ENCODE peak calls at places on chromosome 18, in six cellular contexts. R, M, I, U, D and V are unnamed samples.

GRCh38 chr18:49690307-49690706 is 123.0 kb downstream of the ACAA2 start:
- DNase-seq in M (no peak), U (peak), R (no peak), D (no peak), I (no peak), V (no peak)

GRCh38 chr18:23903971-23904370 is 110.6 kb upstream of the TTC39C start:
- DNase-seq in R (no peak), D (no peak), U (no peak), I (no peak), M (no peak), V (no peak)

GRCh38 chr18:32026491-32027086 is 8.0 kb downstream of the RNF125 start:
- DNase-seq in I (no peak), D (no peak), M (no peak), U (no peak), R (no peak), V (no peak)

GRCh38 chr18:29874519-29875098 is 1167.9 kb downstream of the DSC3 start:
- DNase-seq in M (no peak), I (no peak), D (no peak), U (no peak), R (no peak), V (no peak)

GRCh38 chr18:57859314-57859713 is 56.2 kb upstream of the ATP8B1 start:
- DNase-seq in R (no peak), M (no peak), I (no peak), U (no peak), D (no peak), V (no peak)

GRCh38 chr18:49013961-49014604 is 63.3 kb upstream of the SMAD7 start:
- DNase-seq in U (no peak), M (no peak), I (no peak), D (no peak), R (no peak), V (no peak)

GRCh38 chr18:12397254-12397653 is 10.5 kb upstream of the PRELID3A start:
- DNase-seq in M (no peak), I (no peak), D (no peak), R (no peak), U (no peak), V (no peak)

GRCh38 chr18:11819938-11820337 is 31.3 kb upstream of the CHMP1B start:
- DNase-seq in U (no peak), R (no peak), M (no peak), I (no peak), D (no peak), V (no peak)

GRCh38 chr18:23986610-23987359 is 27.8 kb upstream of the TTC39C start:
- DNase-seq in R (no peak), U (no peak), I (no peak), M (no peak), D (no peak), V (no peak)

GRCh38 chr18:42296723-42297122 is 341.7 kb downstream of the PIK3C3 start:
- DNase-seq in I (no peak), M (no peak), U (no peak), D (no peak), R (no peak), V (no peak)